ENCODE peak calls at places on chromosomes 4 and X, in four cellular contexts. U is memory B cell; A is fibroblast of the aortic adventitia; L is activated CD4-positive, alpha-beta T cell treated with anti-CD3 and anti-CD28 coated beads, Interleukin-2, amount 10 ng/mL, durations not matched to agents 7 days and 5 days. Z is an unnamed sample.
A peak's percentile ranks its signal among the peaks of the same experiment; 100 is the strongest.

GRCh38 chr4:183392377-183392776 is 52.1 kb upstream of the CDKN2AIP start:
- DNase-seq in U (no peak), A (no peak), L (no peak), Z (no peak)

GRCh38 chr4:16387448-16387847 is 161.2 kb upstream of the TAPT1 start:
- DNase-seq in U (no peak), A (no peak), L (no peak), Z (no peak)

GRCh38 chrX:13498220-13498619 is 71.2 kb upstream of the EGFL6 start:
- DNase-seq in U (no peak), A (no peak), L (no peak), Z (no peak)

GRCh38 chr4:67684839-67685531 is 16.0 kb downstream of the UBA6 start:
- DNase-seq in U (no peak), A (peak; percentile 14), L (no peak), Z (no peak)

GRCh38 chr4:2261110-2261852 is 628 bp downstream of the MXD4 start:
- DNase-seq in U (peak; percentile 43), A (peak; percentile 30), L (peak; percentile 62), Z (peak; percentile 60)

GRCh38 chr4:113300384-113301011 is 251.0 kb downstream of the ANK2 start:
- DNase-seq in U (no peak), A (peak; percentile 95), L (no peak), Z (no peak)

GRCh38 chrX:151973851-151974335 is 583 bp downstream of the GABRE start:
- DNase-seq in U (no peak), A (peak; percentile 33), L (no peak), Z (no peak)

GRCh38 chrX:68936608-68937007 is 107.8 kb downstream of the EFNB1 start:
- DNase-seq in U (no peak), A (peak; percentile 82), L (no peak), Z (no peak)

GRCh38 chr4:144754562-144755410 is 108.8 kb downstream of the HHIP start:
- DNase-seq in U (no peak), A (peak; percentile 87), L (no peak), Z (no peak)

GRCh38 chrX:6226646-6227444 is 1.8 kb downstream of the NLGN4X start:
- DNase-seq in U (no peak), A (no peak), L (no peak), Z (no peak)

GRCh38 chr4:2286904-2287593 is 25.1 kb upstream of the MXD4 start:
- DNase-seq in U (no peak), A (no peak), L (no peak), Z (no peak)

Z was measured in GM19239.